ENCODE peak calls at places on chromosomes 3 and 15, in eight cellular contexts. I is breast epithelium, C is mucosa of descending colon, W is left lung, Q is fibroblast of lung, L is H1, O is neural progenitor cell, S is sigmoid colon. N is an unnamed sample.
A peak's percentile ranks its signal among the peaks of the same experiment; 100 is the strongest.

GRCh38 chr15:77107531-77108355 is 36.8 kb upstream of the TSPAN3 start:
- DNase-seq in W (no peak), O (peak; percentile 83), S (peak; percentile 72), I (no peak), Q (peak; percentile 33), C (peak; percentile 76), L (peak; percentile 38), N (no peak)

GRCh38 chr3:141410408-141410807 is 42.1 kb downstream of the ZBTB38 start:
- DNase-seq in L (no peak), O (no peak), Q (peak; percentile 60), S (peak; percentile 86), C (no peak), W (no peak), I (no peak), N (no peak)

GRCh38 chr3:4738737-4739274 is 240.4 kb upstream of the BHLHE40 start:
- DNase-seq in W (no peak), I (no peak), C (no peak), Q (no peak), S (no peak), O (no peak), L (no peak), N (no peak)

GRCh38 chr15:83739629-83740028 is 85.7 kb downstream of the ADAMTSL3 start:
- DNase-seq in O (no peak), Q (no peak), I (no peak), W (no peak), L (no peak), S (no peak), C (no peak), N (no peak)

GRCh38 chr3:141992512-141992911 is 116.1 kb downstream of the ATP1B3 start:
- DNase-seq in L (no peak), S (no peak), C (no peak), O (no peak), Q (no peak), I (no peak), W (no peak), N (no peak)

GRCh38 chr3:182241777-182242556 is 530.2 kb downstream of the SOX2 start:
- DNase-seq in I (no peak), L (no peak), S (peak; percentile 86), O (peak; percentile 58), C (no peak), Q (peak; percentile 97), W (peak; percentile 38), N (no peak)

GRCh38 chr3:105435277-105435676 is 68.6 kb downstream of the ALCAM start:
- DNase-seq in C (no peak), L (no peak), Q (no peak), I (no peak), O (no peak), W (no peak), S (no peak), N (no peak)

GRCh38 chr3:141413387-141414140 is 45.3 kb downstream of the ZBTB38 start:
- DNase-seq in L (no peak), I (no peak), Q (peak; percentile 47), O (no peak), S (no peak), C (no peak), W (no peak), N (no peak)

GRCh38 chr3:134794950-134795775 is at the start of gene EPHB1:
- DNase-seq in S (peak; percentile 94), Q (peak; percentile 94), C (peak; percentile 74), I (peak; percentile 74), W (peak; percentile 92), O (peak; percentile 97), L (peak; percentile 97), N (peak; percentile 87)

DNA sequence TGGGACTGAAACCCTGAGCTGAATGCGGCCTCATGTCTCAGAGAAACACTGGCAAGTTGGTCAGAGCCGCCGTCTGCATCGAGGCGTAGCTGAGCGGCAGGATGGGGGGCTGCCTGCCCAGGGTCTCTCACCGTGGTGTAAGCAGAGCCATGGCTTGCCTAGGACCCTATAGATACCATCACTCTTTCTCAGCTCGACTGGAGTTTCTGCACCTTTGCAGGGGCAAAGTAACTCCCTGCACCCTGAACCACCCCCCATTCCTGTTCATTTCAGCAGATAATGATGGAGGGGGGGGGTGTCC is 28.4 kb upstream of the NR2E3 start:
- DNase-seq in Q (no peak), C (no peak), S (no peak), O (no peak), W (no peak), I (no peak), L (no peak), N (no peak)
- H3K4me3 ChIP-seq in Q (no peak overlapping the region), C (no peak overlapping the region), S (no peak overlapping the region), O (no peak overlapping the region), W (no peak overlapping the region), I (no peak overlapping the region), L (no peak overlapping the region), N (no peak overlapping the region)

GRCh38 chr15:69074843-69075224 is 60.3 kb downstream of the NOX5 start:
- DNase-seq in I (no peak), O (peak; percentile 39), C (no peak), W (no peak), S (peak; percentile 27), Q (peak; percentile 25), L (no peak), N (no peak)

GRCh38 chr15:69075467-69075866 is 61.0 kb downstream of the NOX5 start:
- DNase-seq in I (no peak), Q (no peak), W (no peak), L (no peak), S (no peak), O (no peak), C (no peak), N (no peak)

GRCh38 chr15:69078638-69079037 is 64.1 kb downstream of the NOX5 start:
- DNase-seq in W (no peak), C (no peak), I (no peak), O (no peak), L (no peak), Q (no peak), S (no peak), N (no peak)

GRCh38 chr15:69071265-69071664 is 56.8 kb downstream of the NOX5 start:
- DNase-seq in I (no peak), S (peak; percentile 39), L (no peak), O (no peak), C (no peak), W (no peak), Q (no peak), N (no peak)

GRCh38 chr15:69074011-69074842 is 59.7 kb downstream of the NOX5 start:
- DNase-seq in L (peak; percentile 54), I (peak; percentile 74), O (peak; percentile 79), W (peak; percentile 85), S (peak; percentile 69), C (peak; percentile 84), Q (peak; percentile 75), N (no peak)
- TF ChIP-seq CTCF in L (no peak), I (no peak), O (no peak), W (no peak), S (no peak), C (no peak), Q (no peak), N (no peak)

DNA sequence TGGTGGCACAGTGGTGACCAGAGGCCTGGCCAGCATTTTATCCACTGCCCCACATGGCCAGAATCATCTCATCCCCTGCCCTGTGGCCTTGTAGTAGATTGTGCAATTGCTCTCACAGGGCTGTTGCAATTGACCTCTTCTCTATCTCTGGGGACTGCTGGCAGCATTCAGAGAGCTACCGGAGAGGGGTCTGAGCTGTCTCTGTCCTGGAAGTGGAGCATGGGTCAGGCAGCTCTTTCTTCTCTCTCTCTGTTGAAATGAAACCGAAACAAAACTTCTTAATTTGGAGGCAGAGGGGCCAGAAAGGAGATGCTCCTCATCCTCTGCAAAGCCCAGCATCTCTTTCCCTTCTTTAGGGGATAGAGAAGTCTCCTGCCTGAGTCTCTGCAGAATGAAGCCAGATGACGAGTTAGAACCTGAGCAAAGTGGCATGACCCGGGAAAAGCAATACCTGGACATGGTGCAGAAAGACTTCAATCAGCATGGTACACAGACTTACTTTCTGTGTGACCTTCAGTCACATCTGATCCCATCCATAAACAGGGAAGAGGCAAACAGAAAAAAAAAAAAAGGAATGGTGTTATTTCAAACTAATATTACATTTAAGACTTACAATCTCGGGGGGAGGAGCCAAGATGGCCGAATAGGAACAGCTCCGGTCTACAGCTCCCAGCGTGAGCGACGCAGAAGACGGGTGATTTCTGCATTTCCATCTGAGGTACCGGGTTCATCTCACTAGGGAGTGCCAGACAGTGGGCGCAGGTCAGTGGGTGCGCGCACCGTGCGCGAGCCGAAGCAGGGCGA is 144.5 kb upstream of the BCL6 start:
- DNase-seq in C (no peak), Q (no peak), W (no peak), S (peak; percentile 77), O (no peak), L (no peak), I (no peak), N (no peak)
- H3K4me3 ChIP-seq in C (no peak overlapping the region), Q (no peak overlapping the region), W (no peak overlapping the region), S (no peak overlapping the region), O (no peak overlapping the region), L (no peak overlapping the region), I (no peak overlapping the region), N (no peak overlapping the region)

GRCh38 chr3:18045296-18045880 is 303.0 kb upstream of the TBC1D5 start:
- DNase-seq in W (no peak), Q (no peak), O (no peak), C (no peak), I (no peak), S (no peak), L (no peak), N (no peak)
- TF ChIP-seq CTCF in W (no peak), Q (no peak), O (no peak), C (no peak), I (no peak), S (no peak), L (no peak), N (no peak)

GRCh38 chr3:146159616-146160232 is 1.3 kb downstream of the PLOD2 start:
- DNase-seq in L (no peak), Q (no peak), O (no peak), W (no peak), S (no peak), C (no peak), I (no peak), N (no peak)

GRCh38 chr3:146159037-146159436 is 1.9 kb downstream of the PLOD2 start:
- DNase-seq in C (no peak), S (no peak), Q (peak; percentile 75), L (no peak), W (no peak), O (no peak), I (no peak), N (no peak)

GRCh38 chr3:146156801-146157310 is 4.1 kb downstream of the PLOD2 start:
- DNase-seq in W (no peak), Q (no peak), I (no peak), L (no peak), S (no peak), O (no peak), C (no peak), N (no peak)

GRCh38 chr3:146156060-146156459 is 4.9 kb downstream of the PLOD2 start:
- DNase-seq in O (no peak), C (no peak), I (no peak), W (no peak), S (no peak), Q (no peak), L (no peak), N (no peak)

DNA sequence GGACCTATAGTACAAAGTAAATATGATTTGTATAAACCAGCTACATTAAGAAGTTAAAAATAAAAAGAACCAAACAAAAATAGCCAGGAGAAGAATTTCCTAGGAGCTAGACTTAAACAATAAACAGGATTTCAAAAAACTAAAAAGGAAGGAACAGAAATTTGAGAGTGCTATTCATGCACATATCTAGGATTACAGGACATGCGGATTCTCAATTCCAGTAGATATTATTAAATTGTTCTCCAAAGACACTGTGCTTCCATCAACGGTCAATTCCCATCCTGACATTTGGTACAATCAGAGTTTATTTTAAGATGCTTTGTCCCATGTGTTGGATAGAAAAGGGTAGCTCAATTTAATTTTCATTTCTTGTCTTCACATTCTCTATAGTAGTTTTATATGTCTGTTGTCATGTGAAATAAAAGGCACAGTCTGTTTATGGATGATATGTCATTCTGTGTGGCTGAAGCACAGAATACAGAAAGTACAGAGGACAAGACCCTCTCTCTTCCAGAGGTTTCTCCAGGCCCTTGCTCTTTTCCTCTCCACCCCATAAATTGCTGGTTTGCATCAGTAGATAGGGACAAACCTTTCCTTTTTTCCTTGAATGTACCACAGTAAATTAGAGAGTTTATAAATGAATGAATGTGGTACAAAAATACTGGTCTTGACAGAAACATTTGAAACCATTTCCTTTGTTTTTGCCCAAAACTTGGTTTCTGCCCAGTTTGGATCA is 3.5 kb downstream of the PLOD2 start:
- DNase-seq in Q (no peak), O (no peak), S (no peak), C (no peak), I (no peak), L (no peak), W (no peak), N (no peak)
- H3K4me3 ChIP-seq in Q (peak overlapping the region; percentile 97), O (no peak overlapping the region), S (no peak overlapping the region), C (no peak overlapping the region), I (no peak overlapping the region), L (no peak overlapping the region), W (no peak overlapping the region), N (peak overlapping the region; percentile 93)

N was measured in ascending aorta.